ENCODE peak calls at places on chromosomes 13 and 19, in four cellular contexts. U, H, F and S are unnamed samples.

GRCh38 chr13:112210401-112210800 is 143.5 kb downstream of the SOX1 start:
- DNase-seq in U (no peak), H (no peak), F (no peak), S (peak)

GRCh38 chr19:10514211-10515145 is 2.8 kb downstream of the S1PR5 start:
- DNase-seq in U (no peak), H (no peak), F (no peak), S (no peak)

GRCh38 chr19:39325778-39326680 is 5.4 kb upstream of the LRFN1 start:
- DNase-seq in U (no peak), H (no peak), F (peak), S (no peak)

GRCh38 chr19:41050426-41050825 is 37.8 kb upstream of the CYP2A13 start:
- DNase-seq in U (no peak), H (no peak), F (no peak), S (no peak)

GRCh38 chr19:7855426-7856276 is 18.5 kb downstream of the PRR36 start:
- DNase-seq in U (no peak), H (no peak), F (no peak), S (no peak)

GRCh38 chr19:54017266-54017665 is 25.8 kb downstream of the CACNG6 start:
- DNase-seq in U (no peak), H (no peak), F (peak), S (no peak)

GRCh38 chr19:7395793-7396192 is 47.1 kb downstream of the ARHGEF18 start:
- DNase-seq in U (no peak), H (no peak), F (no peak), S (no peak)

GRCh38 chr19:47428177-47428894 is 9.0 kb upstream of the MEIS3 start:
- DNase-seq in U (peak), H (peak), F (peak), S (peak)

GRCh38 chr19:23512151-23512925 is 117.1 kb upstream of the ZNF91 start:
- DNase-seq in U (no peak), H (no peak), F (no peak), S (no peak)

GRCh38 chr13:46751811-46752635 is 44.9 kb downstream of the ESD start:
- DNase-seq in U (no peak), H (peak), F (peak), S (no peak)

GRCh38 chr13:24745861-24746617 is 17.9 kb upstream of the RNF17 start:
- DNase-seq in U (no peak), H (peak), F (no peak), S (peak)

GRCh38 chr13:100811906-100812305 is 137.3 kb upstream of the TMTC4 start:
- DNase-seq in U (no peak), H (no peak), F (no peak), S (no peak)

GRCh38 chr13:46553521-46553885 is 533 bp downstream of the LRCH1 start:
- DNase-seq in U (peak), H (no peak), F (no peak), S (peak)

GRCh38 chr13:99264053-99264452 is 5.9 kb upstream of the GPR18 start:
- DNase-seq in U (no peak), H (no peak), F (no peak), S (no peak)

GRCh38 chr19:45822716-45823115 is 7.6 kb upstream of the RSPH6A start:
- DNase-seq in U (no peak), H (no peak), F (no peak), S (no peak)

GRCh38 chr19:55642153-55643002 is 1.1 kb upstream of the ZNF581 start:
- DNase-seq in U (no peak), H (no peak), F (no peak), S (peak)

GRCh38 chr13:27389891-27390290 is 34.5 kb upstream of the GTF3A start:
- DNase-seq in U (no peak), H (no peak), F (no peak), S (no peak)

GRCh38 chr19:3950871-3951861 is 18.3 kb downstream of the NMRK2 start:
- DNase-seq in U (no peak), H (no peak), F (no peak), S (no peak)

GRCh38 chr13:40391788-40392187 is 274.7 kb downstream of the FOXO1 start:
- DNase-seq in U (no peak), H (no peak), F (no peak), S (no peak)

GRCh38 chr13:74710006-74710405 is 575.8 kb upstream of the KLF12 start:
- DNase-seq in U (no peak), H (no peak), F (peak), S (no peak)

GRCh38 chr13:77397636-77398035 is 70.7 kb upstream of the MYCBP2 start:
- DNase-seq in U (no peak), H (no peak), F (no peak), S (no peak)

GRCh38 chr19:53102701-53103140 is 501 bp downstream of the ZNF160 start:
- DNase-seq in U (peak), H (peak), F (peak), S (peak)

GRCh38 chr19:47427241-47428176 is 8.2 kb upstream of the MEIS3 start:
- DNase-seq in U (peak), H (peak), F (peak), S (peak)

GRCh38 chr19:33529094-33529676 is 7.6 kb upstream of the PEPD start:
- DNase-seq in U (no peak), H (no peak), F (no peak), S (no peak)

GRCh38 chr13:87527036-87527435 is 144.1 kb upstream of the SLITRK5 start:
- DNase-seq in U (no peak), H (no peak), F (no peak), S (no peak)

GRCh38 chr13:24500977-24501376 is 11.6 kb downstream of the PARP4 start:
- DNase-seq in U (no peak), H (peak), F (peak), S (no peak)

GRCh38 chr19:9673912-9674668 is 810 bp downstream of the ZNF562 start:
- DNase-seq in U (no peak), H (peak), F (peak), S (no peak)

GRCh38 chr13:40149611-40150283 is 494.3 kb downstream of the COG6 start:
- DNase-seq in U (no peak), H (peak), F (peak), S (no peak)

GRCh38 chr13:81184556-81185265 is 843.8 kb upstream of the SPRY2 start:
- DNase-seq in U (no peak), H (peak), F (peak), S (no peak)

GRCh38 chr13:25679936-25680335 is 308.2 kb downstream of the ATP8A2 start:
- DNase-seq in U (no peak), H (no peak), F (no peak), S (no peak)

GRCh38 chr13:107993239-107993948 is 221.9 kb downstream of the LIG4 start:
- DNase-seq in U (no peak), H (peak), F (no peak), S (no peak)

GRCh38 chr13:106232680-106233079 is 302.8 kb downstream of the EFNB2 start:
- DNase-seq in U (no peak), H (no peak), F (no peak), S (no peak)

GRCh38 chr13:97307882-97308624 is 85.9 kb downstream of the MBNL2 start:
- DNase-seq in U (no peak), H (peak), F (peak), S (no peak)

DNA sequence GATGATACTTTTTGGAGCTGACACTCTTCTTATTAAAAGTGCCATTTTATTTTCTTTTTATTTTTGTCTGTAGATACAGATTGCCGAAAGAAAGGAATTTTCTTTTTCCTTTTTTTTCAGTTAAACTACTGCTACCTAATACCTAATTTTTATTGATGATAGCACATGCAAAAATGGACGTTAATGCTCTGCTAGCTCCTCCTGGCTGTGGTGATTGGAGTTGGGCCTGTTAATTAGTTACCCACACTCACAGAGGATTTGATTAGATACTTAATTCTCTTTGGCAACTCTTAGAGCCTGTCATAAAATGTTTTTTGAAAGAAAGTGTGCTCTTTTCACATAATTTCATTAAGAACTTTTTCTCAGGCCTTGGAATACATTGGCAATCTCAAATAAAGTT is 366.8 kb downstream of the DCT start:
- DNase-seq in U (no peak), H (no peak), F (no peak), S (no peak)
- TF ChIP-seq CTCF in U (no peak), H (peak), F (no peak), S (no peak)

GRCh38 chr19:49987159-49987698 is 26.3 kb upstream of the SIGLEC11 start:
- DNase-seq in U (peak), H (peak), F (peak), S (peak)
- TF ChIP-seq CTCF in U (peak), H (no peak), F (peak), S (no peak)

DNA sequence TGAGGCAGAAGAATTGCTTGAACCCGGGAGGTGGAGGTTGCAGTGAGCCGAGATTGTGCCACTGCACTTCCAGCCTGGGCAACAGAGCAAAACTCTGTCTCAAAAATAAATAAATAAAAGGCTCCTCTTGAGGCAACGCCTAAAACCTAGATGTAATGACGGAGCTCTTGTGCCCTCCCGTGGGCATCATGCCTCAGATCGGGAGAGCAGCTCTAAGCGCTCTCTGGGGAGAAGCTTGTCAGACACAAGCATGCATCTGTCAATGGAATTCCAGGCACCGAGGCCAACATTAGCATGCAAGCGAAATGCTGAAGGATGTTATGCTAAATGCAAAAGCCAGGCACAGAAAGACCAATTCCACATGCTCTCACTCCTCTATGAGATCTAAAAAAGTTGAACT is 45.6 kb upstream of the MRI1 start:
- DNase-seq in U (no peak), H (peak), F (peak), S (no peak)
- TF ChIP-seq CTCF in U (peak), H (peak), F (peak), S (no peak)

DNA sequence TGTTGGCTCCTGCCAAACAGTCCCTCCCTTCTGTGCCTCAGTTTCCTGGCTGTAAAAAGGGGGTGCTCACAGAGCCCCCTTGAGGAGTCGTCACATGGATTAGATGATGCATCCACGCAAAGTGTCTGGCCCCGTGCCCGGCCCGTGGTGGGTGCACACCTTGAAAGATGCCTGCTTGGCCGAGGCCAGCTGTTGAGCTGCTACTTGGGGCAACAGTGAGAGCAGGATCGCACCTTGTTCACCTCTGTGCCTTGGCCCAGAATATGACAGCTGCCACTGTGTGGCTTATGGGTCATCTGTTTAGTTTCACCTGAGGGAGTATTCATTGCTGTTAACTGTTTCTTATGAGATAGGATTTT is 17.7 kb downstream of the CRTC1 start:
- DNase-seq in U (no peak), H (no peak), F (no peak), S (no peak)
- TF ChIP-seq CTCF in U (no peak), H (no peak), F (no peak), S (no peak)

DNA sequence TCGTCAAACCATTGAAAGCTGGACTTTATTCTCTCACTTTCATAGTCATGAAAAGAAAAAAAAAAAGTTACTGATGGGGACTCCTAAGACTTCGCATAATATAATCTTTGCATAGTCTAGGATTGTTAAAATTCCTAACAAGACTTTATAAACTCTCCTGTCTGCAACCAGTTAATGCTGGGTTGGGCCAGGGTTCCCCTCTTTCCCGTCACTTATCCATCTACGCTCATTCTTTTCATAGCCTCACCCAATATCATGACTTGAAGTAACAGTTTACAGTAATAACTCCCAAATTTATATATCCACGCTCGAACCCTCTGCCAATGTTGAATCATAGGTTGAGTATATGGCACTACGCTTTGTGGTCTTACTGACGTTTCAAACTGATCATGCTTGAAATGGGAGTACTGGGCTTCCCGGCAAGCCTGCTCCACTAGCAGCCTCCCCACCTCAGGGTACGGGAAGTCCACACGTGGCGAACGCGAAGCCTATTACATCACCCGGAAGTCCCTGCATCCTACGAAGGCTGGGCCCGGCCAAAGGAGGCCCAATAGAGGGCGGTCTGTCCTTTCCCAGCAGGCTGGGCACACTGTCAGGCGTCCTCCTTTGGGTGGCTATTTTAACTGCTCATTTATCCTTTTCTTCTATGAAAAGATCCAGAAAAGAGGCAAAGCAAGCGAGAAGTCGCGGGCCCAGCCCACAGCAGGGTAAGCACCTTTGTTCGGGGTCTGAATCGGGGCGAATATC is 694 bp upstream of the ZNF460 start:
- DNase-seq in U (peak), H (peak), F (peak), S (peak)
- TF ChIP-seq CTCF in U (peak), H (peak), F (peak), S (no peak)

GRCh38 chr19:15438124-15438496 is 11.6 kb downstream of the WIZ start:
- DNase-seq in U (no peak), H (no peak), F (no peak), S (no peak)

GRCh38 chr19:15436012-15436825 is 13.5 kb downstream of the WIZ start:
- DNase-seq in U (no peak), H (no peak), F (no peak), S (no peak)

GRCh38 chr19:15438577-15438976 is 11.2 kb downstream of the WIZ start:
- DNase-seq in U (no peak), H (no peak), F (no peak), S (no peak)

GRCh38 chr19:15436826-15437110 is 13.0 kb downstream of the WIZ start:
- DNase-seq in U (no peak), H (no peak), F (no peak), S (no peak)

GRCh38 chr19:15437355-15438123 is 12.2 kb downstream of the WIZ start:
- DNase-seq in U (no peak), H (no peak), F (peak), S (no peak)
- TF ChIP-seq CTCF in U (no peak), H (peak), F (peak), S (no peak)

GRCh38 chr13:48975101-48975925 is at the start of gene FNDC3A:
- DNase-seq in U (peak), H (peak), F (peak), S (peak)
- TF ChIP-seq CTCF in U (peak), H (peak), F (no peak), S (no peak)

GRCh38 chr13:29103036-29103800 is 283.1 kb downstream of the MTUS2 start:
- DNase-seq in U (no peak), H (no peak), F (no peak), S (no peak)

GRCh38 chr13:29104461-29104860 is 284.3 kb downstream of the MTUS2 start:
- DNase-seq in U (no peak), H (no peak), F (no peak), S (no peak)

GRCh38 chr13:29106651-29107050 is 286.5 kb downstream of the MTUS2 start:
- DNase-seq in U (no peak), H (no peak), F (no peak), S (no peak)

GRCh38 chr13:29110003-29110402 is 289.9 kb downstream of the MTUS2 start:
- DNase-seq in U (no peak), H (no peak), F (no peak), S (no peak)

DNA sequence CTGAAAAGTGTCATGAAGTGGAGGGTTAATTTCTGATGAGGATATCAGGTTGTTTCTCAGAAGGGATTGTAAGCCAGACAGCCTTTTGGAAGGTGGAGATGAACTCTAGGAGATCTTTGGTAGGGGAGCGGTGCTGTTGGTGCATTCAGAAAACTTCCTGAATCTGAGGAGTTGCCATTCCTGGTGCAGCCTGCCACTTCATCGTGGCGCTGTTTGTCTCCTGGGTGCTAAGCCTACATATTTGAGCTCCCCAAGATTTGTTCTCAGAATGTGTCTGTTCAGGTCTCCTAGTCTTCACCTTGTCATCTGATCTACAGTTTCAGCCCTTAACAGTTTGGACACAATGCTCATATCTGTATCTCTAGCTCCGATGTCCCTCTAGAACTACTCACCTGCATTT is 285.6 kb downstream of the MTUS2 start:
- DNase-seq in U (no peak), H (no peak), F (no peak), S (no peak)
- TF ChIP-seq CTCF in U (peak), H (no peak), F (no peak), S (no peak)

GRCh38 chr19:32363175-32363574 is 17.8 kb downstream of the ZNF507 start:
- DNase-seq in U (no peak), H (no peak), F (peak), S (no peak)

GRCh38 chr19:32361574-32362317 is 16.3 kb downstream of the ZNF507 start:
- DNase-seq in U (no peak), H (no peak), F (no peak), S (no peak)

GRCh38 chr19:32362318-32362691 is 16.9 kb downstream of the ZNF507 start:
- DNase-seq in U (no peak), H (no peak), F (no peak), S (no peak)

GRCh38 chr19:32364040-32364439 is 18.6 kb downstream of the ZNF507 start:
- DNase-seq in U (no peak), H (no peak), F (no peak), S (no peak)

DNA sequence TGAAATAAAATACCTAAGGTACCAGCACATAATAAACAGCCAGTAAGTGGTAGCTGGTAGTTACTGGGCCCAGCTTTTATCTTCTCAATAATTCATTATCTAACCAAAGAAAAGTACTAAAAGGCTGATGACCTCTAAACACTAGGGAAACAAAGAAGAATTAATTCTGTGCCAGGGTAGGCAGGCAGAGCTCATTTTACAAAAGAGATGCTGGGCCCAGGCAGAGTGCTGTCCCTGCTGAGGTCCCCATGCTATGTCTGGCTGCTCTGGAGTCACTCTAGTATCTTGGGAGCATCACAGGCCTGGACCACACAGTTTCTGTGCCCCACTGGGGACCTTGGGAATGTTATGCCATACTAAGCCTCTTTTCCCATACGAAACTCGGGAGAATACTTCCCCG is 18.2 kb downstream of the ZNF507 start:
- DNase-seq in U (no peak), H (no peak), F (no peak), S (no peak)
- TF ChIP-seq CTCF in U (no peak), H (no peak), F (no peak), S (no peak)

GRCh38 chr19:1471514-1472107 is 7.4 kb downstream of the C19orf25 start:
- DNase-seq in U (no peak), H (no peak), F (no peak), S (no peak)
- TF ChIP-seq CTCF in U (peak), H (no peak), F (peak), S (no peak)